ENCODE peak calls at places on chromosomes 5 and 9, in eight cellular contexts. Z is psoas muscle; N is lung; T is prostate gland; K is stomach; D is CD4-positive, alpha-beta T cell; L is dorsolateral prefrontal cortex; Y is heart right ventricle. I is an unnamed sample. For H3K27me3, the result is how much of the 10 kb centered on the place peaks cover.

GRCh38 chr5:43041669-43042175 is 1.6 kb upstream of the ANXA2R start:
- DNase-seq in Z (no peak), N (peak), T (peak), K (peak), D (no peak), L (peak), Y (no peak), I (peak)

GRCh38 chr5:177366528-177367322 is 9.0 kb downstream of the RGS14 start:
- DNase-seq in Z (peak), N (peak), T (peak), K (peak), D (no peak), L (no peak), Y (peak), I (peak)

GRCh38 chr5:141514330-141515111 is 25.6 kb downstream of the PCDHGC5 start:
- DNase-seq in Z (no peak), N (no peak), T (peak), K (no peak), D (no peak), L (no peak), Y (no peak), I (peak)

GRCh38 chr5:55232194-55232984 is 1.0 kb downstream of the CCNO start:
- DNase-seq in Z (no peak), N (no peak), T (peak), K (peak), D (no peak), L (no peak), Y (no peak), I (peak)

GRCh38 chr9:108271646-108272349 is 584.0 kb downstream of the ACTL7B start:
- DNase-seq in Z (no peak), N (no peak), T (peak), K (peak), D (no peak), L (no peak), Y (no peak), I (no peak)

GRCh38 chr5:109604758-109605157 is 85.0 kb upstream of the MAN2A1 start:
- DNase-seq in Z (no peak), N (no peak), T (no peak), K (no peak), D (no peak), L (no peak), Y (no peak), I (no peak)

GRCh38 chr9:115046786-115047185 is 71.2 kb downstream of the TNC start:
- DNase-seq in Z (no peak), N (no peak), T (no peak), K (no peak), D (no peak), L (no peak), Y (no peak), I (no peak)

GRCh38 chr9:37992924-37993349 is 76.1 kb downstream of the SHB start:
- DNase-seq in Z (no peak), N (no peak), T (no peak), K (no peak), D (no peak), L (no peak), Y (no peak), I (no peak)

GRCh38 chr9:96509026-96509425 is 59.1 kb downstream of the HABP4 start:
- DNase-seq in Z (no peak), N (no peak), T (no peak), K (no peak), D (no peak), L (no peak), Y (no peak), I (no peak)

GRCh38 chr9:16442622-16443021 is 427.8 kb downstream of the BNC2 start:
- DNase-seq in Z (peak), N (no peak), T (no peak), K (no peak), D (no peak), L (no peak), Y (no peak), I (peak)

GRCh38 chr9:21789541-21790037 is 12.8 kb upstream of the MTAP start:
- DNase-seq in Z (no peak), N (peak), T (peak), K (peak), D (no peak), L (peak), Y (no peak), I (peak)

GRCh38 chr5:180619563-180619915 is 28.2 kb upstream of the SCGB3A1 start:
- DNase-seq in Z (no peak), N (no peak), T (no peak), K (no peak), D (no peak), L (no peak), Y (no peak), I (no peak)
- TF ChIP-seq CTCF in Z (no peak), N (no peak), T (no peak), K (no peak), D (no peak), L (no peak), Y (no peak), I (no peak)

GRCh38 chr9:123372766-123373446 is 16.9 kb downstream of the CRB2 start:
- DNase-seq in Z (no peak), N (no peak), T (no peak), K (no peak), D (no peak), L (no peak), Y (no peak), I (no peak)
- H3K27me3 ChIP-seq in Z (under half), N (under half), T (under half), K (half or more), D (under half), L (under half), Y (half or more), I (under half)

GRCh38 chr5:81506378-81506777 is 112.4 kb upstream of the ACOT12 start:
- DNase-seq in Z (no peak), N (no peak), T (no peak), K (no peak), D (no peak), L (no peak), Y (no peak), I (no peak)
- H3K27ac ChIP-seq in Z (no peak), N (no peak), T (no peak), K (peak), D (no peak), L (peak), Y (peak), I (peak)

GRCh38 chr9:3863114-3863528 is 337.3 kb upstream of the RFX3 start:
- DNase-seq in Z (peak), N (no peak), T (no peak), K (no peak), D (no peak), L (peak), Y (no peak), I (no peak)
- TF ChIP-seq CTCF in Z (no peak), N (no peak), T (no peak), K (no peak), D (no peak), L (no peak), Y (no peak), I (no peak)

GRCh38 chr5:123091258-123091987 is 2.4 kb downstream of the PRDM6 start:
- DNase-seq in Z (no peak), N (no peak), T (no peak), K (no peak), D (no peak), L (no peak), Y (no peak), I (no peak)

GRCh38 chr5:123090641-123091257 is 1.7 kb downstream of the PRDM6 start:
- DNase-seq in Z (no peak), N (no peak), T (no peak), K (no peak), D (no peak), L (no peak), Y (no peak), I (no peak)

GRCh38 chr5:123093279-123094226 is 4.5 kb downstream of the PRDM6 start:
- DNase-seq in Z (no peak), N (no peak), T (no peak), K (no peak), D (no peak), L (no peak), Y (no peak), I (no peak)

GRCh38 chr5:123092696-123093095 is 3.7 kb downstream of the PRDM6 start:
- DNase-seq in Z (no peak), N (no peak), T (no peak), K (no peak), D (no peak), L (no peak), Y (no peak), I (no peak)

GRCh38 chr5:123091988-123092583 is 3.0 kb downstream of the PRDM6 start:
- DNase-seq in Z (no peak), N (no peak), T (no peak), K (no peak), D (no peak), L (no peak), Y (no peak), I (no peak)
- H3K27me3 ChIP-seq in Z (half or more), N (under half), T (under half), K (half or more), D (half or more), L (half or more), Y (half or more), I (half or more)

GRCh38 chr5:157247267-157247666 is 18.7 kb upstream of the CYFIP2 start:
- DNase-seq in Z (no peak), N (no peak), T (no peak), K (no peak), D (no peak), L (no peak), Y (no peak), I (no peak)

GRCh38 chr5:157236423-157236822 is 29.5 kb upstream of the CYFIP2 start:
- DNase-seq in Z (no peak), N (no peak), T (no peak), K (no peak), D (no peak), L (no peak), Y (no peak), I (no peak)

GRCh38 chr5:157245477-157245876 is 20.4 kb upstream of the CYFIP2 start:
- DNase-seq in Z (no peak), N (no peak), T (no peak), K (no peak), D (no peak), L (no peak), Y (no peak), I (no peak)

DNA sequence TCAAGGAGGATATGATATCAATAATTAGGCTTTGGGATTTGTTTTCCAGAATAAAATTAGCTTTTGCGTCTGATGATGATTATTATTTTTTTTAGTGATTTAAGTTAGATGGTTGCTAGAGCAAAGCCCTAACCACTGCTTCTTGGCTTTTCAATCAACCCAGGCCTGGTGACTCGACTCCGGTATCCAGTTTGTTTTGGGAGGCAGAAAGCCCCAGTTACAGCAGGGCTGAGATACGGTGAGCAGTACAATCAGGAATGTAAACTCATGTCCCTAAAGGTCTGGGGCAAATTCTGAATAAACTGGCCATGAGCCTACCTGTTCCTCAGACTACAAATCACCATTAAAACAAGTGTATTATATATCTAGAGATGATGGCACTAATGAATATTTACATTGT is 24.4 kb upstream of the CYFIP2 start:
- DNase-seq in Z (no peak), N (no peak), T (no peak), K (no peak), D (no peak), L (no peak), Y (no peak), I (no peak)
- H3K27ac ChIP-seq in Z (no peak), N (no peak), T (no peak), K (no peak), D (no peak), L (no peak), Y (no peak), I (no peak)

DNA sequence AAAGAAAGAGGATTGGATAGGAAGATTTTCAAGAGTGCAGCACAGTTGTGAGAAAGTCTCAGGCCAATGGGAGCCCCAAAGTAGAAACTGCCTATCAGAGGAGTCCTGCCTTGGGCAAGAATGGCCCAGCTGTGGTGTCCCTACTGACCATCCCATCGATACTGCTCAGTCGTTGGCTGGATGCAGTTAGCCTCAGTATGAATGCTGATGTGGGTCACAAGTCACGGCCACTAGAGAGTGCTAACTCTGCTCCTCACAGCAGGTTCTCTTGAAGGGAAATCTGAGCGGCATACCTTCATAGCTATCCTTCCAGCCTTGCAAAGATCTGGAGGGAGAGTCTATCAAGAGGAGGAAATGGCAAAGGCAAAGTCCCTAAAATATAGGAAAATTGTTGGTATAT is 11.6 kb upstream of the CETN3 start:
- DNase-seq in Z (no peak), N (no peak), T (no peak), K (peak), D (no peak), L (no peak), Y (no peak), I (peak)
- TF ChIP-seq CTCF in Z (no peak), N (no peak), T (no peak), K (no peak), D (no peak), L (no peak), Y (no peak), I (no peak)

GRCh38 chr5:132064738-132065331 is 4.4 kb downstream of the IL3 start:
- DNase-seq in Z (peak), N (peak), T (peak), K (peak), D (peak), L (peak), Y (peak), I (peak)
- H3K27me3 ChIP-seq in Z (under half), N (under half), T (under half), K (under half), D (under half), L (under half), Y (under half), I (under half)

GRCh38 chr9:137269231-137269772 is 8.2 kb upstream of the TOR4A start:
- DNase-seq in Z (peak), N (peak), T (peak), K (peak), D (no peak), L (no peak), Y (peak), I (no peak)

GRCh38 chr9:137267933-137268355 is 9.6 kb upstream of the TOR4A start:
- DNase-seq in Z (no peak), N (no peak), T (no peak), K (no peak), D (no peak), L (no peak), Y (no peak), I (no peak)

GRCh38 chr9:137270929-137271695 is 6.4 kb upstream of the TOR4A start:
- DNase-seq in Z (no peak), N (no peak), T (no peak), K (no peak), D (no peak), L (no peak), Y (no peak), I (no peak)

GRCh38 chr9:137266589-137267453 is 10.7 kb upstream of the TOR4A start:
- DNase-seq in Z (no peak), N (no peak), T (no peak), K (no peak), D (no peak), L (no peak), Y (no peak), I (no peak)

GRCh38 chr9:137268538-137269201 is 8.9 kb upstream of the TOR4A start:
- DNase-seq in Z (no peak), N (no peak), T (no peak), K (no peak), D (no peak), L (no peak), Y (peak), I (no peak)
- H3K27ac ChIP-seq in Z (peak), N (peak), T (peak), K (peak), D (no peak), L (no peak), Y (peak), I (no peak)

GRCh38 chr5:139733289-139733688 is 62.3 kb upstream of the PSD2 start:
- DNase-seq in Z (no peak), N (no peak), T (no peak), K (no peak), D (no peak), L (no peak), Y (no peak), I (no peak)
- TF ChIP-seq CTCF in Z (no peak), N (no peak), T (no peak), K (no peak), D (no peak), L (no peak), Y (no peak), I (no peak)

I was measured in thyroid gland.